ENCODE peak calls at places on chromosomes 12 and 14, in nine cellular contexts. One of them, this sample, is unnamed.

GRCh38 chr14:92560106-92560865 is 46.7 kb downstream of the RIN3 start:
- DNase-seq in stimulated activated naive CD8-positive, alpha-beta T cell treated with anti-CD3 and anti-CD28 coated beads, Interleukin-15, Interleukin-2, amounts not matched to agents 100 U/mL and 50 U/mL, for 24 hours: peak; percentile 46
- DNase-seq in activated B cell treated with CpG ODN at 0.5 μM for 24 hours: no peak
- DNase-seq in stimulated activated CD8-positive, alpha-beta memory T cell treated with anti-CD3 and anti-CD28 coated beads, Interleukin-4, amount 100 ng/mL, for 1 hour: no peak
- DNase-seq in fibroblast of lung: peak; percentile 18
- DNase-seq in astrocyte of the cerebellum: no peak
- DNase-seq in Ammon's horn: no peak
- DNase-seq in transverse colon: no peak
- DNase-seq in SHP77: no peak
- DNase-seq in this sample: no peak

GRCh38 chr12:3600039-3600720 is 109.2 kb downstream of the PRMT8 start:
- DNase-seq in SHP77: no peak
- DNase-seq in activated B cell treated with CpG ODN at 0.5 μM for 24 hours: no peak
- DNase-seq in stimulated activated naive CD8-positive, alpha-beta T cell treated with anti-CD3 and anti-CD28 coated beads, Interleukin-15, Interleukin-2, amounts not matched to agents 100 U/mL and 50 U/mL, for 24 hours: no peak
- DNase-seq in Ammon's horn: no peak
- DNase-seq in transverse colon: no peak
- DNase-seq in fibroblast of lung: no peak
- DNase-seq in astrocyte of the cerebellum: no peak
- DNase-seq in stimulated activated CD8-positive, alpha-beta memory T cell treated with anti-CD3 and anti-CD28 coated beads, Interleukin-4, amount 100 ng/mL, for 1 hour: no peak
- DNase-seq in this sample: peak; percentile 9

GRCh38 chr12:107660861-107661415 is 24.7 kb upstream of the PWP1 start:
- DNase-seq in fibroblast of lung: no peak
- DNase-seq in stimulated activated CD8-positive, alpha-beta memory T cell treated with anti-CD3 and anti-CD28 coated beads, Interleukin-4, amount 100 ng/mL, for 1 hour: no peak
- DNase-seq in astrocyte of the cerebellum: no peak
- DNase-seq in transverse colon: no peak
- DNase-seq in SHP77: no peak
- DNase-seq in activated B cell treated with CpG ODN at 0.5 μM for 24 hours: no peak
- DNase-seq in Ammon's horn: no peak
- DNase-seq in stimulated activated naive CD8-positive, alpha-beta T cell treated with anti-CD3 and anti-CD28 coated beads, Interleukin-15, Interleukin-2, amounts not matched to agents 100 U/mL and 50 U/mL, for 24 hours: no peak
- DNase-seq in this sample: no peak

GRCh38 chr14:98244162-98244948 is 1027.6 kb downstream of the BCL11B start:
- DNase-seq in stimulated activated naive CD8-positive, alpha-beta T cell treated with anti-CD3 and anti-CD28 coated beads, Interleukin-15, Interleukin-2, amounts not matched to agents 100 U/mL and 50 U/mL, for 24 hours: no peak
- DNase-seq in fibroblast of lung: no peak
- DNase-seq in SHP77: no peak
- DNase-seq in astrocyte of the cerebellum: no peak
- DNase-seq in stimulated activated CD8-positive, alpha-beta memory T cell treated with anti-CD3 and anti-CD28 coated beads, Interleukin-4, amount 100 ng/mL, for 1 hour: no peak
- DNase-seq in transverse colon: peak; percentile 11
- DNase-seq in Ammon's horn: no peak
- DNase-seq in activated B cell treated with CpG ODN at 0.5 μM for 24 hours: no peak
- DNase-seq in this sample: no peak

GRCh38 chr12:94795520-94795919 is 145.2 kb upstream of the TMCC3 start:
- DNase-seq in transverse colon: no peak
- DNase-seq in SHP77: no peak
- DNase-seq in stimulated activated naive CD8-positive, alpha-beta T cell treated with anti-CD3 and anti-CD28 coated beads, Interleukin-15, Interleukin-2, amounts not matched to agents 100 U/mL and 50 U/mL, for 24 hours: no peak
- DNase-seq in activated B cell treated with CpG ODN at 0.5 μM for 24 hours: no peak
- DNase-seq in fibroblast of lung: peak; percentile 61
- DNase-seq in stimulated activated CD8-positive, alpha-beta memory T cell treated with anti-CD3 and anti-CD28 coated beads, Interleukin-4, amount 100 ng/mL, for 1 hour: no peak
- DNase-seq in astrocyte of the cerebellum: peak; percentile 29
- DNase-seq in Ammon's horn: peak; percentile 17
- DNase-seq in this sample: no peak

GRCh38 chr14:21796912-21797311 is 123.3 kb upstream of the OR4E1 start:
- DNase-seq in stimulated activated naive CD8-positive, alpha-beta T cell treated with anti-CD3 and anti-CD28 coated beads, Interleukin-15, Interleukin-2, amounts not matched to agents 100 U/mL and 50 U/mL, for 24 hours: no peak
- DNase-seq in stimulated activated CD8-positive, alpha-beta memory T cell treated with anti-CD3 and anti-CD28 coated beads, Interleukin-4, amount 100 ng/mL, for 1 hour: no peak
- DNase-seq in activated B cell treated with CpG ODN at 0.5 μM for 24 hours: no peak
- DNase-seq in fibroblast of lung: no peak
- DNase-seq in transverse colon: no peak
- DNase-seq in Ammon's horn: peak; percentile 29
- DNase-seq in astrocyte of the cerebellum: no peak
- DNase-seq in SHP77: no peak
- DNase-seq in this sample: no peak

GRCh38 chr12:19530631-19531020 is 91.3 kb downstream of the AEBP2 start:
- DNase-seq in fibroblast of lung: peak; percentile 55
- DNase-seq in stimulated activated CD8-positive, alpha-beta memory T cell treated with anti-CD3 and anti-CD28 coated beads, Interleukin-4, amount 100 ng/mL, for 1 hour: no peak
- DNase-seq in Ammon's horn: no peak
- DNase-seq in SHP77: no peak
- DNase-seq in stimulated activated naive CD8-positive, alpha-beta T cell treated with anti-CD3 and anti-CD28 coated beads, Interleukin-15, Interleukin-2, amounts not matched to agents 100 U/mL and 50 U/mL, for 24 hours: no peak
- DNase-seq in transverse colon: no peak
- DNase-seq in astrocyte of the cerebellum: no peak
- DNase-seq in activated B cell treated with CpG ODN at 0.5 μM for 24 hours: no peak
- DNase-seq in this sample: no peak

GRCh38 chr12:109393437-109394345 is 46.0 kb downstream of the MYO1H start:
- DNase-seq in transverse colon: peak; percentile 46
- DNase-seq in fibroblast of lung: peak; percentile 34
- DNase-seq in stimulated activated naive CD8-positive, alpha-beta T cell treated with anti-CD3 and anti-CD28 coated beads, Interleukin-15, Interleukin-2, amounts not matched to agents 100 U/mL and 50 U/mL, for 24 hours: peak; percentile 14
- DNase-seq in astrocyte of the cerebellum: peak; percentile 27
- DNase-seq in Ammon's horn: peak; percentile 71
- DNase-seq in SHP77: peak; percentile 55
- DNase-seq in stimulated activated CD8-positive, alpha-beta memory T cell treated with anti-CD3 and anti-CD28 coated beads, Interleukin-4, amount 100 ng/mL, for 1 hour: peak; percentile 1
- DNase-seq in activated B cell treated with CpG ODN at 0.5 μM for 24 hours: no peak
- DNase-seq in this sample: no peak

GRCh38 chr14:92460541-92460915 is 53.1 kb upstream of the RIN3 start:
- DNase-seq in activated B cell treated with CpG ODN at 0.5 μM for 24 hours: no peak
- DNase-seq in astrocyte of the cerebellum: no peak
- DNase-seq in stimulated activated CD8-positive, alpha-beta memory T cell treated with anti-CD3 and anti-CD28 coated beads, Interleukin-4, amount 100 ng/mL, for 1 hour: no peak
- DNase-seq in Ammon's horn: no peak
- DNase-seq in transverse colon: no peak
- DNase-seq in stimulated activated naive CD8-positive, alpha-beta T cell treated with anti-CD3 and anti-CD28 coated beads, Interleukin-15, Interleukin-2, amounts not matched to agents 100 U/mL and 50 U/mL, for 24 hours: no peak
- DNase-seq in SHP77: no peak
- DNase-seq in fibroblast of lung: no peak
- DNase-seq in this sample: no peak

GRCh38 chr12:97754306-97754705 is 291.7 kb downstream of the RMST start:
- DNase-seq in activated B cell treated with CpG ODN at 0.5 μM for 24 hours: no peak
- DNase-seq in Ammon's horn: no peak
- DNase-seq in astrocyte of the cerebellum: no peak
- DNase-seq in transverse colon: no peak
- DNase-seq in stimulated activated naive CD8-positive, alpha-beta T cell treated with anti-CD3 and anti-CD28 coated beads, Interleukin-15, Interleukin-2, amounts not matched to agents 100 U/mL and 50 U/mL, for 24 hours: no peak
- DNase-seq in fibroblast of lung: no peak
- DNase-seq in stimulated activated CD8-positive, alpha-beta memory T cell treated with anti-CD3 and anti-CD28 coated beads, Interleukin-4, amount 100 ng/mL, for 1 hour: no peak
- DNase-seq in SHP77: peak; percentile 30
- DNase-seq in this sample: no peak

GRCh38 chr14:87108726-87109125 is 884.3 kb downstream of the GALC start:
- DNase-seq in SHP77: no peak
- DNase-seq in transverse colon: no peak
- DNase-seq in astrocyte of the cerebellum: peak; percentile 67
- DNase-seq in Ammon's horn: no peak
- DNase-seq in fibroblast of lung: peak; percentile 93
- DNase-seq in stimulated activated naive CD8-positive, alpha-beta T cell treated with anti-CD3 and anti-CD28 coated beads, Interleukin-15, Interleukin-2, amounts not matched to agents 100 U/mL and 50 U/mL, for 24 hours: no peak
- DNase-seq in activated B cell treated with CpG ODN at 0.5 μM for 24 hours: no peak
- DNase-seq in stimulated activated CD8-positive, alpha-beta memory T cell treated with anti-CD3 and anti-CD28 coated beads, Interleukin-4, amount 100 ng/mL, for 1 hour: no peak
- DNase-seq in this sample: no peak

GRCh38 chr14:56340921-56341320 is 222.7 kb downstream of the PELI2 start:
- DNase-seq in SHP77: peak; percentile 30
- DNase-seq in stimulated activated CD8-positive, alpha-beta memory T cell treated with anti-CD3 and anti-CD28 coated beads, Interleukin-4, amount 100 ng/mL, for 1 hour: no peak
- DNase-seq in transverse colon: no peak
- DNase-seq in astrocyte of the cerebellum: no peak
- DNase-seq in activated B cell treated with CpG ODN at 0.5 μM for 24 hours: no peak
- DNase-seq in fibroblast of lung: no peak
- DNase-seq in Ammon's horn: no peak
- DNase-seq in stimulated activated naive CD8-positive, alpha-beta T cell treated with anti-CD3 and anti-CD28 coated beads, Interleukin-15, Interleukin-2, amounts not matched to agents 100 U/mL and 50 U/mL, for 24 hours: no peak
- DNase-seq in this sample: no peak

GRCh38 chr14:94542111-94542810 is 19.0 kb upstream of the SERPINA4 start:
- DNase-seq in transverse colon: no peak
- DNase-seq in astrocyte of the cerebellum: no peak
- DNase-seq in Ammon's horn: no peak
- DNase-seq in stimulated activated naive CD8-positive, alpha-beta T cell treated with anti-CD3 and anti-CD28 coated beads, Interleukin-15, Interleukin-2, amounts not matched to agents 100 U/mL and 50 U/mL, for 24 hours: no peak
- DNase-seq in fibroblast of lung: peak; percentile 45
- DNase-seq in SHP77: no peak
- DNase-seq in stimulated activated CD8-positive, alpha-beta memory T cell treated with anti-CD3 and anti-CD28 coated beads, Interleukin-4, amount 100 ng/mL, for 1 hour: no peak
- DNase-seq in activated B cell treated with CpG ODN at 0.5 μM for 24 hours: no peak
- DNase-seq in this sample: no peak

GRCh38 chr12:122081697-122082221 is 3.2 kb downstream of the MLXIP start:
- DNase-seq in fibroblast of lung: no peak
- DNase-seq in activated B cell treated with CpG ODN at 0.5 μM for 24 hours: no peak
- DNase-seq in SHP77: no peak
- DNase-seq in stimulated activated CD8-positive, alpha-beta memory T cell treated with anti-CD3 and anti-CD28 coated beads, Interleukin-4, amount 100 ng/mL, for 1 hour: no peak
- DNase-seq in transverse colon: peak; percentile 60
- DNase-seq in Ammon's horn: peak; percentile 68
- DNase-seq in astrocyte of the cerebellum: no peak
- DNase-seq in stimulated activated naive CD8-positive, alpha-beta T cell treated with anti-CD3 and anti-CD28 coated beads, Interleukin-15, Interleukin-2, amounts not matched to agents 100 U/mL and 50 U/mL, for 24 hours: no peak
- DNase-seq in this sample: no peak

GRCh38 chr12:90360300-90360699 is 594.7 kb downstream of the CCER1 start:
- DNase-seq in stimulated activated naive CD8-positive, alpha-beta T cell treated with anti-CD3 and anti-CD28 coated beads, Interleukin-15, Interleukin-2, amounts not matched to agents 100 U/mL and 50 U/mL, for 24 hours: no peak
- DNase-seq in activated B cell treated with CpG ODN at 0.5 μM for 24 hours: no peak
- DNase-seq in transverse colon: no peak
- DNase-seq in stimulated activated CD8-positive, alpha-beta memory T cell treated with anti-CD3 and anti-CD28 coated beads, Interleukin-4, amount 100 ng/mL, for 1 hour: no peak
- DNase-seq in fibroblast of lung: no peak
- DNase-seq in Ammon's horn: no peak
- DNase-seq in SHP77: no peak
- DNase-seq in astrocyte of the cerebellum: no peak
- DNase-seq in this sample: no peak

GRCh38 chr12:26701604-26702215 is 131.3 kb downstream of the ITPR2 start:
- DNase-seq in stimulated activated naive CD8-positive, alpha-beta T cell treated with anti-CD3 and anti-CD28 coated beads, Interleukin-15, Interleukin-2, amounts not matched to agents 100 U/mL and 50 U/mL, for 24 hours: no peak
- DNase-seq in fibroblast of lung: peak; percentile 47
- DNase-seq in activated B cell treated with CpG ODN at 0.5 μM for 24 hours: no peak
- DNase-seq in SHP77: peak; percentile 28
- DNase-seq in transverse colon: no peak
- DNase-seq in astrocyte of the cerebellum: peak; percentile 48
- DNase-seq in Ammon's horn: peak; percentile 77
- DNase-seq in stimulated activated CD8-positive, alpha-beta memory T cell treated with anti-CD3 and anti-CD28 coated beads, Interleukin-4, amount 100 ng/mL, for 1 hour: no peak
- DNase-seq in this sample: no peak

GRCh38 chr14:74826574-74826973 is 49.4 kb downstream of the PROX2 start:
- DNase-seq in SHP77: no peak
- DNase-seq in Ammon's horn: no peak
- DNase-seq in fibroblast of lung: no peak
- DNase-seq in activated B cell treated with CpG ODN at 0.5 μM for 24 hours: no peak
- DNase-seq in stimulated activated CD8-positive, alpha-beta memory T cell treated with anti-CD3 and anti-CD28 coated beads, Interleukin-4, amount 100 ng/mL, for 1 hour: no peak
- DNase-seq in transverse colon: no peak
- DNase-seq in stimulated activated naive CD8-positive, alpha-beta T cell treated with anti-CD3 and anti-CD28 coated beads, Interleukin-15, Interleukin-2, amounts not matched to agents 100 U/mL and 50 U/mL, for 24 hours: no peak
- DNase-seq in astrocyte of the cerebellum: no peak
- DNase-seq in this sample: no peak

GRCh38 chr14:99573000-99573330 is 31.0 kb downstream of the CCDC85C start:
- DNase-seq in fibroblast of lung: no peak
- DNase-seq in astrocyte of the cerebellum: no peak
- DNase-seq in Ammon's horn: no peak
- DNase-seq in SHP77: no peak
- DNase-seq in transverse colon: no peak
- DNase-seq in stimulated activated CD8-positive, alpha-beta memory T cell treated with anti-CD3 and anti-CD28 coated beads, Interleukin-4, amount 100 ng/mL, for 1 hour: no peak
- DNase-seq in stimulated activated naive CD8-positive, alpha-beta T cell treated with anti-CD3 and anti-CD28 coated beads, Interleukin-15, Interleukin-2, amounts not matched to agents 100 U/mL and 50 U/mL, for 24 hours: no peak
- DNase-seq in activated B cell treated with CpG ODN at 0.5 μM for 24 hours: no peak
- DNase-seq in this sample: no peak

GRCh38 chr12:72485017-72485701 is 213.0 kb downstream of the TRHDE start:
- DNase-seq in astrocyte of the cerebellum: no peak
- DNase-seq in transverse colon: no peak
- DNase-seq in stimulated activated naive CD8-positive, alpha-beta T cell treated with anti-CD3 and anti-CD28 coated beads, Interleukin-15, Interleukin-2, amounts not matched to agents 100 U/mL and 50 U/mL, for 24 hours: no peak
- DNase-seq in fibroblast of lung: no peak
- DNase-seq in Ammon's horn: no peak
- DNase-seq in SHP77: no peak
- DNase-seq in stimulated activated CD8-positive, alpha-beta memory T cell treated with anti-CD3 and anti-CD28 coated beads, Interleukin-4, amount 100 ng/mL, for 1 hour: no peak
- DNase-seq in activated B cell treated with CpG ODN at 0.5 μM for 24 hours: no peak
- DNase-seq in this sample: no peak

GRCh38 chr14:32662234-32662633 is 276.4 kb upstream of the NPAS3 start:
- DNase-seq in astrocyte of the cerebellum: no peak
- DNase-seq in transverse colon: no peak
- DNase-seq in Ammon's horn: no peak
- DNase-seq in activated B cell treated with CpG ODN at 0.5 μM for 24 hours: no peak
- DNase-seq in SHP77: no peak
- DNase-seq in stimulated activated naive CD8-positive, alpha-beta T cell treated with anti-CD3 and anti-CD28 coated beads, Interleukin-15, Interleukin-2, amounts not matched to agents 100 U/mL and 50 U/mL, for 24 hours: no peak
- DNase-seq in stimulated activated CD8-positive, alpha-beta memory T cell treated with anti-CD3 and anti-CD28 coated beads, Interleukin-4, amount 100 ng/mL, for 1 hour: no peak
- DNase-seq in fibroblast of lung: peak; percentile 33
- DNase-seq in this sample: no peak

GRCh38 chr12:119959435-119959834 is 29.6 kb upstream of the BICDL1 start:
- DNase-seq in stimulated activated CD8-positive, alpha-beta memory T cell treated with anti-CD3 and anti-CD28 coated beads, Interleukin-4, amount 100 ng/mL, for 1 hour: no peak
- DNase-seq in activated B cell treated with CpG ODN at 0.5 μM for 24 hours: no peak
- DNase-seq in SHP77: no peak
- DNase-seq in transverse colon: no peak
- DNase-seq in stimulated activated naive CD8-positive, alpha-beta T cell treated with anti-CD3 and anti-CD28 coated beads, Interleukin-15, Interleukin-2, amounts not matched to agents 100 U/mL and 50 U/mL, for 24 hours: no peak
- DNase-seq in astrocyte of the cerebellum: no peak
- DNase-seq in fibroblast of lung: no peak
- DNase-seq in Ammon's horn: no peak
- DNase-seq in this sample: no peak

GRCh38 chr12:110778801-110779577 is 36.3 kb upstream of the PPP1CC start:
- DNase-seq in stimulated activated CD8-positive, alpha-beta memory T cell treated with anti-CD3 and anti-CD28 coated beads, Interleukin-4, amount 100 ng/mL, for 1 hour: no peak
- DNase-seq in SHP77: no peak
- DNase-seq in stimulated activated naive CD8-positive, alpha-beta T cell treated with anti-CD3 and anti-CD28 coated beads, Interleukin-15, Interleukin-2, amounts not matched to agents 100 U/mL and 50 U/mL, for 24 hours: no peak
- DNase-seq in transverse colon: no peak
- DNase-seq in Ammon's horn: no peak
- DNase-seq in activated B cell treated with CpG ODN at 0.5 μM for 24 hours: no peak
- DNase-seq in astrocyte of the cerebellum: no peak
- DNase-seq in fibroblast of lung: no peak
- DNase-seq in this sample: no peak

GRCh38 chr14:106586098-106586704 is 1059.8 kb downstream of the TMEM121 start:
- DNase-seq in astrocyte of the cerebellum: no peak
- DNase-seq in transverse colon: peak; percentile 58
- DNase-seq in stimulated activated CD8-positive, alpha-beta memory T cell treated with anti-CD3 and anti-CD28 coated beads, Interleukin-4, amount 100 ng/mL, for 1 hour: peak; percentile 28
- DNase-seq in fibroblast of lung: no peak
- DNase-seq in Ammon's horn: no peak
- DNase-seq in SHP77: peak; percentile 33
- DNase-seq in activated B cell treated with CpG ODN at 0.5 μM for 24 hours: peak; percentile 60
- DNase-seq in stimulated activated naive CD8-positive, alpha-beta T cell treated with anti-CD3 and anti-CD28 coated beads, Interleukin-15, Interleukin-2, amounts not matched to agents 100 U/mL and 50 U/mL, for 24 hours: peak; percentile 82
- DNase-seq in this sample: no peak

GRCh38 chr12:51825216-51825615 is 23.3 kb downstream of the FIGNL2 start:
- DNase-seq in transverse colon: no peak
- DNase-seq in SHP77: no peak
- DNase-seq in stimulated activated naive CD8-positive, alpha-beta T cell treated with anti-CD3 and anti-CD28 coated beads, Interleukin-15, Interleukin-2, amounts not matched to agents 100 U/mL and 50 U/mL, for 24 hours: no peak
- DNase-seq in astrocyte of the cerebellum: no peak
- DNase-seq in activated B cell treated with CpG ODN at 0.5 μM for 24 hours: no peak
- DNase-seq in fibroblast of lung: no peak
- DNase-seq in Ammon's horn: no peak
- DNase-seq in stimulated activated CD8-positive, alpha-beta memory T cell treated with anti-CD3 and anti-CD28 coated beads, Interleukin-4, amount 100 ng/mL, for 1 hour: no peak
- DNase-seq in this sample: no peak

GRCh38 chr12:49331360-49332222 is 5.4 kb downstream of the C1QL4 start:
- DNase-seq in SHP77: no peak
- DNase-seq in astrocyte of the cerebellum: peak; percentile 39
- DNase-seq in transverse colon: peak; percentile 72
- DNase-seq in fibroblast of lung: peak; percentile 67
- DNase-seq in Ammon's horn: peak; percentile 83
- DNase-seq in activated B cell treated with CpG ODN at 0.5 μM for 24 hours: no peak
- DNase-seq in stimulated activated CD8-positive, alpha-beta memory T cell treated with anti-CD3 and anti-CD28 coated beads, Interleukin-4, amount 100 ng/mL, for 1 hour: no peak
- DNase-seq in stimulated activated naive CD8-positive, alpha-beta T cell treated with anti-CD3 and anti-CD28 coated beads, Interleukin-15, Interleukin-2, amounts not matched to agents 100 U/mL and 50 U/mL, for 24 hours: no peak
- DNase-seq in this sample: no peak

GRCh38 chr12:109910969-109911348 is 10.9 kb downstream of the TCHP start:
- DNase-seq in Ammon's horn: no peak
- DNase-seq in SHP77: peak; percentile 20
- DNase-seq in stimulated activated naive CD8-positive, alpha-beta T cell treated with anti-CD3 and anti-CD28 coated beads, Interleukin-15, Interleukin-2, amounts not matched to agents 100 U/mL and 50 U/mL, for 24 hours: peak; percentile 38
- DNase-seq in astrocyte of the cerebellum: no peak
- DNase-seq in activated B cell treated with CpG ODN at 0.5 μM for 24 hours: no peak
- DNase-seq in transverse colon: no peak
- DNase-seq in fibroblast of lung: peak; percentile 18
- DNase-seq in stimulated activated CD8-positive, alpha-beta memory T cell treated with anti-CD3 and anti-CD28 coated beads, Interleukin-4, amount 100 ng/mL, for 1 hour: no peak
- DNase-seq in this sample: no peak

GRCh38 chr14:79056879-79057278 is 886.7 kb downstream of the NRXN3 start:
- DNase-seq in activated B cell treated with CpG ODN at 0.5 μM for 24 hours: no peak
- DNase-seq in Ammon's horn: no peak
- DNase-seq in stimulated activated CD8-positive, alpha-beta memory T cell treated with anti-CD3 and anti-CD28 coated beads, Interleukin-4, amount 100 ng/mL, for 1 hour: no peak
- DNase-seq in transverse colon: no peak
- DNase-seq in SHP77: no peak
- DNase-seq in astrocyte of the cerebellum: peak; percentile 65
- DNase-seq in fibroblast of lung: peak; percentile 89
- DNase-seq in stimulated activated naive CD8-positive, alpha-beta T cell treated with anti-CD3 and anti-CD28 coated beads, Interleukin-15, Interleukin-2, amounts not matched to agents 100 U/mL and 50 U/mL, for 24 hours: no peak
- DNase-seq in this sample: no peak